ENCODE peak calls at places on chromosomes 4 and X, in four cellular contexts. One of them, this sample, is unnamed.

GRCh38 chr4:165505991-165506779 is 127.4 kb downstream of the CPE start:
- DNase-seq in nucleus accumbens: no peak
- DNase-seq in astrocyte of the spinal cord: no peak
- DNase-seq in brain microvascular endothelial cell: no peak
- DNase-seq in this sample: peak; percentile 61

GRCh38 chrX:75746891-75747639 is 38.0 kb downstream of the MAGEE2 start:
- DNase-seq in nucleus accumbens: peak; percentile 18
- DNase-seq in astrocyte of the spinal cord: peak; percentile 0
- DNase-seq in brain microvascular endothelial cell: peak; percentile 1
- DNase-seq in this sample: peak; percentile 7

GRCh38 chrX:2645563-2645962 is 45.5 kb upstream of the CD99 start:
- DNase-seq in nucleus accumbens: no peak
- DNase-seq in astrocyte of the spinal cord: no peak
- DNase-seq in brain microvascular endothelial cell: no peak
- DNase-seq in this sample: no peak

GRCh38 chr4:65791807-65792308 is 121.6 kb upstream of the EPHA5 start:
- DNase-seq in nucleus accumbens: no peak
- DNase-seq in astrocyte of the spinal cord: peak; percentile 65
- DNase-seq in brain microvascular endothelial cell: peak; percentile 14
- DNase-seq in this sample: no peak

GRCh38 chrX:96861228-96861627 is 22.5 kb upstream of the RPA4 start:
- DNase-seq in nucleus accumbens: no peak
- DNase-seq in astrocyte of the spinal cord: no peak
- DNase-seq in brain microvascular endothelial cell: no peak
- DNase-seq in this sample: no peak

GRCh38 chr4:1446502-1447153 is 40.4 kb upstream of the NKX1-1 start:
- DNase-seq in nucleus accumbens: no peak
- DNase-seq in astrocyte of the spinal cord: no peak
- DNase-seq in brain microvascular endothelial cell: no peak
- DNase-seq in this sample: no peak

GRCh38 chr4:16411691-16412090 is 185.4 kb upstream of the TAPT1 start:
- DNase-seq in nucleus accumbens: no peak
- DNase-seq in astrocyte of the spinal cord: no peak
- DNase-seq in brain microvascular endothelial cell: no peak
- DNase-seq in this sample: no peak

GRCh38 chrX:149504915-149505651 is at the start of gene IDS:
- DNase-seq in nucleus accumbens: peak; percentile 88
- DNase-seq in astrocyte of the spinal cord: peak; percentile 86
- DNase-seq in brain microvascular endothelial cell: peak; percentile 82
- DNase-seq in this sample: peak; percentile 73

GRCh38 chrX:10071451-10072163 is 85.2 kb upstream of the CLCN4 start:
- DNase-seq in nucleus accumbens: no peak
- DNase-seq in astrocyte of the spinal cord: no peak
- DNase-seq in brain microvascular endothelial cell: no peak
- DNase-seq in this sample: no peak

GRCh38 chr4:185227713-185228278 is 18.4 kb downstream of the SNX25 start:
- DNase-seq in nucleus accumbens: no peak
- DNase-seq in astrocyte of the spinal cord: no peak
- DNase-seq in brain microvascular endothelial cell: no peak
- DNase-seq in this sample: no peak

GRCh38 chr4:138235419-138235952 is 6.7 kb downstream of the SLC7A11 start:
- DNase-seq in nucleus accumbens: no peak
- DNase-seq in astrocyte of the spinal cord: peak; percentile 84
- DNase-seq in brain microvascular endothelial cell: peak; percentile 55
- DNase-seq in this sample: peak; percentile 72

GRCh38 chr4:168551945-168552695 is 55.3 kb downstream of the PALLD start:
- DNase-seq in nucleus accumbens: no peak
- DNase-seq in astrocyte of the spinal cord: no peak
- DNase-seq in brain microvascular endothelial cell: no peak
- DNase-seq in this sample: no peak

GRCh38 chr4:100162027-100162685 is 28.1 kb downstream of the DDIT4L start:
- DNase-seq in nucleus accumbens: no peak
- DNase-seq in astrocyte of the spinal cord: no peak
- DNase-seq in brain microvascular endothelial cell: no peak
- DNase-seq in this sample: no peak

GRCh38 chrX:19443886-19444530 is 71.3 kb downstream of the MAP3K15 start:
- DNase-seq in nucleus accumbens: no peak
- DNase-seq in astrocyte of the spinal cord: no peak
- DNase-seq in brain microvascular endothelial cell: no peak
- DNase-seq in this sample: no peak

GRCh38 chr4:134001057-134001456 is 200.5 kb downstream of the PABPC4L start:
- DNase-seq in nucleus accumbens: no peak
- DNase-seq in astrocyte of the spinal cord: no peak
- DNase-seq in brain microvascular endothelial cell: no peak
- DNase-seq in this sample: no peak

GRCh38 chr4:156052116-156052515 is 98.5 kb upstream of the CTSO start:
- DNase-seq in nucleus accumbens: no peak
- DNase-seq in astrocyte of the spinal cord: no peak
- DNase-seq in brain microvascular endothelial cell: no peak
- DNase-seq in this sample: no peak

GRCh38 chrX:129359269-129359668 is 164.0 kb downstream of the SMARCA1 start:
- DNase-seq in nucleus accumbens: no peak
- DNase-seq in astrocyte of the spinal cord: peak; percentile 10
- DNase-seq in brain microvascular endothelial cell: peak; percentile 21
- DNase-seq in this sample: no peak

This sample was measured in stromal cell of bone marrow.